ENCODE peak calls at places on chromosomes 11 and 22, in six cellular contexts. I is cardiac septum, A is myocyte, R is esophagus squamous epithelium, D is caudate nucleus, O is nephron progenitor cell. M is an unnamed sample.

GRCh38 chr11:63907808-63908530 is 9.0 kb downstream of the RCOR2 start:
- DNase-seq in D (no peak), R (no peak), I (no peak), A (no peak), O (peak; percentile 50), M (no peak)

GRCh38 chr11:92846542-92847125 is 122.8 kb upstream of the MTNR1B start:
- DNase-seq in A (no peak), D (no peak), O (no peak), R (no peak), I (no peak), M (no peak)

GRCh38 chr11:30917859-30918478 is 331.8 kb upstream of the MPPED2 start:
- DNase-seq in R (no peak), A (peak; percentile 77), I (no peak), O (peak; percentile 27), D (no peak), M (peak; percentile 48)

GRCh38 chr11:78061921-78062311 is 1.7 kb upstream of the THRSP start:
- DNase-seq in A (no peak), D (no peak), I (no peak), O (no peak), R (no peak), M (no peak)

GRCh38 chr11:128365044-128365443 is 222.3 kb downstream of the ETS1 start:
- DNase-seq in D (no peak), I (no peak), A (peak; percentile 77), O (peak; percentile 11), R (no peak), M (no peak)

GRCh38 chr11:76315182-76315853 is 65.6 kb downstream of the THAP12 start:
- DNase-seq in O (no peak), A (no peak), D (no peak), R (no peak), I (no peak), M (no peak)

GRCh38 chr11:128022007-128022368 is 565.4 kb downstream of the ETS1 start:
- DNase-seq in A (no peak), D (no peak), O (no peak), R (no peak), I (no peak), M (no peak)

GRCh38 chr22:40479887-40480538 is 109.6 kb downstream of the SGSM3 start:
- DNase-seq in D (no peak), O (no peak), A (no peak), I (no peak), R (no peak), M (no peak)

GRCh38 chr22:46833228-46833627 is 70.8 kb downstream of the TBC1D22A start:
- DNase-seq in D (no peak), I (no peak), O (peak; percentile 21), A (no peak), R (no peak), M (no peak)

GRCh38 chr11:44673691-44674090 is 53.1 kb upstream of the TSPAN18 start:
- DNase-seq in R (no peak), I (no peak), A (no peak), O (no peak), D (no peak), M (no peak)

GRCh38 chr11:46345131-46345597 is 2.1 kb upstream of the DGKZ start:
- DNase-seq in O (no peak), A (no peak), I (peak; percentile 90), D (no peak), R (no peak), M (no peak)

GRCh38 chr11:115503083-115503885 is 931 bp downstream of the CADM1 start:
- DNase-seq in R (no peak), A (peak; percentile 43), D (peak; percentile 35), O (peak; percentile 64), I (peak; percentile 85), M (peak; percentile 51)

GRCh38 chr11:126890561-126890960 is 110.0 kb downstream of the KIRREL3 start:
- DNase-seq in D (no peak), I (no peak), R (no peak), O (no peak), A (no peak), M (no peak)

GRCh38 chr11:71240865-71241691 is 11.3 kb downstream of the SHANK2 start:
- DNase-seq in R (no peak), O (peak; percentile 48), A (peak; percentile 48), I (no peak), D (no peak), M (peak; percentile 96)

GRCh38 chr11:3203221-3204043 is 15.2 kb downstream of the MRGPRG start:
- DNase-seq in D (no peak), O (peak; percentile 75), A (no peak), R (no peak), I (peak; percentile 58), M (no peak)

GRCh38 chr11:67269401-67270255 is 3.4 kb downstream of the GRK2 start:
- DNase-seq in D (no peak), I (peak; percentile 74), O (no peak), A (no peak), R (no peak), M (no peak)

GRCh38 chr11:63738720-63739360 is 29.7 kb downstream of the ZFTA start:
- DNase-seq in A (peak; percentile 82), R (no peak), O (peak; percentile 76), I (no peak), D (no peak), M (peak; percentile 59)

GRCh38 chr11:116173946-116174911 is 598.6 kb downstream of the BUD13 start:
- DNase-seq in A (no peak), I (peak; percentile 41), R (no peak), D (no peak), O (peak; percentile 24), M (no peak)

GRCh38 chr11:2713721-2714462 is 14.1 kb upstream of the KCNQ1OT1 start:
- DNase-seq in A (no peak), D (no peak), R (no peak), O (no peak), I (no peak), M (no peak)

GRCh38 chr22:39519681-39520053 is 695 bp upstream of the ATF4 start:
- DNase-seq in O (no peak), A (no peak), D (no peak), I (peak; percentile 83), R (no peak), M (no peak)

GRCh38 chr11:77039491-77040400 is 5.5 kb downstream of the B3GNT6 start:
- DNase-seq in O (peak; percentile 67), R (no peak), I (no peak), D (no peak), A (peak; percentile 74), M (no peak)

GRCh38 chr11:119049081-119049480 is 7.9 kb downstream of the HYOU1 start:
- DNase-seq in R (no peak), I (no peak), A (no peak), D (no peak), O (no peak), M (no peak)

GRCh38 chr22:31286360-31287255 is 5.7 kb downstream of the PIK3IP1 start:
- DNase-seq in R (peak; percentile 24), D (no peak), O (no peak), A (no peak), I (peak; percentile 44), M (no peak)

GRCh38 chr22:50175191-50175461 is 4.6 kb downstream of the PANX2 start:
- DNase-seq in A (no peak), O (no peak), D (no peak), R (no peak), I (no peak), M (no peak)

GRCh38 chr11:74142624-74143023 is 28.2 kb downstream of the C2CD3 start:
- DNase-seq in R (no peak), D (no peak), I (no peak), O (no peak), A (peak; percentile 54), M (no peak)

GRCh38 chr11:2884424-2884815 is 1.2 kb downstream of the CDKN1C start:
- DNase-seq in I (no peak), R (no peak), D (no peak), O (peak; percentile 50), A (peak; percentile 37), M (no peak)

GRCh38 chr11:69385466-69385820 is 91.5 kb downstream of the MYEOV start:
- DNase-seq in O (no peak), I (peak; percentile 63), R (no peak), A (no peak), D (no peak), M (no peak)

GRCh38 chr11:115083129-115083823 is 404.9 kb downstream of the NXPE2 start:
- DNase-seq in I (no peak), A (no peak), O (no peak), R (no peak), D (no peak), M (peak; percentile 47)

GRCh38 chr22:44793506-44794225 is 41.3 kb downstream of the ARHGAP8 start:
- DNase-seq in O (no peak), I (no peak), D (no peak), A (no peak), R (no peak), M (no peak)

GRCh38 chr11:2760196-2760871 is 60.5 kb upstream of the KCNQ1OT1 start:
- DNase-seq in O (no peak), I (peak; percentile 50), A (no peak), D (no peak), R (no peak), M (no peak)

GRCh38 chr11:130433357-130433756 is 4.9 kb upstream of the ADAMTS8 start:
- DNase-seq in O (no peak), A (no peak), I (no peak), D (no peak), R (no peak), M (no peak)

M was measured in H4.